ENCODE peak calls at places on chromosomes 11 and 22, in seven cellular contexts. R is HCT116, X is GM12878, T is H1, L is SK-N-SH, J is HepG2, Y is K562. V is an unnamed sample.

GRCh38 chr11:61333638-61334433 is 808 bp downstream of the TKFC start:
- DNase-seq in Y (no peak), J (no peak), T (no peak), X (no peak), R (no peak), L (peak), V (no peak)

GRCh38 chr11:68387840-68388239 is 72.7 kb upstream of the PPP6R3 start:
- DNase-seq in T (no peak), R (no peak), Y (no peak), L (no peak), X (no peak), J (no peak), V (no peak)

GRCh38 chr11:25566298-25567200 is 765.4 kb upstream of the ANO3 start:
- DNase-seq in X (no peak), Y (no peak), L (no peak), J (no peak), T (no peak), R (no peak), V (peak)

GRCh38 chr11:133943950-133944698 is 12.6 kb downstream of the IGSF9B start:
- DNase-seq in J (no peak), X (no peak), Y (no peak), L (no peak), T (no peak), R (no peak), V (no peak)

GRCh38 chr11:44191322-44192014 is 96.0 kb downstream of the EXT2 start:
- DNase-seq in X (no peak), T (no peak), Y (no peak), L (peak), J (no peak), R (no peak), V (no peak)

GRCh38 chr11:119615003-119615878 is 113.8 kb downstream of the NECTIN1 start:
- DNase-seq in J (peak), L (no peak), Y (no peak), X (peak), T (no peak), R (peak), V (no peak)

GRCh38 chr11:9646324-9646723 is 17.6 kb upstream of the SWAP70 start:
- DNase-seq in L (no peak), T (no peak), J (no peak), X (no peak), R (no peak), Y (no peak), V (no peak)

GRCh38 chr11:46680815-46681214 is 19.6 kb downstream of the ARHGAP1 start:
- DNase-seq in T (no peak), J (no peak), R (no peak), Y (no peak), X (no peak), L (no peak), V (no peak)

GRCh38 chr22:19962246-19962908 is 20.8 kb upstream of the TXNRD2 start:
- DNase-seq in L (peak), R (peak), Y (peak), X (no peak), T (peak), J (peak), V (peak)

GRCh38 chr11:72037554-72038311 is 39.0 kb downstream of the IL18BP start:
- DNase-seq in R (no peak), T (no peak), X (no peak), Y (no peak), J (no peak), L (no peak), V (no peak)

GRCh38 chr11:10588904-10589303 is 20.4 kb upstream of the LYVE1 start:
- DNase-seq in J (no peak), X (no peak), L (no peak), T (no peak), R (no peak), Y (peak), V (peak)

GRCh38 chr22:46054091-46054877 is 77.3 kb upstream of the WNT7B start:
- DNase-seq in Y (no peak), L (peak), J (no peak), T (no peak), R (no peak), X (no peak), V (no peak)

GRCh38 chr11:112297248-112297866 is 36.7 kb upstream of the PLET1 start:
- DNase-seq in R (no peak), L (no peak), T (no peak), X (no peak), Y (no peak), J (no peak), V (no peak)

GRCh38 chr22:22995166-22995565 is 75.2 kb upstream of the GNAZ start:
- DNase-seq in L (peak), R (no peak), T (no peak), Y (no peak), J (no peak), X (no peak), V (no peak)

GRCh38 chr11:8988329-8989234 is 15.2 kb downstream of the NRIP3 start:
- DNase-seq in X (no peak), L (no peak), T (no peak), J (no peak), Y (peak), R (no peak), V (no peak)

GRCh38 chr11:34599406-34599901 is 21.4 kb upstream of the EHF start:
- DNase-seq in T (no peak), J (peak), L (no peak), X (no peak), R (peak), Y (peak), V (no peak)

GRCh38 chr22:36197601-36198146 is 3.9 kb downstream of the APOL4 start:
- DNase-seq in T (no peak), R (no peak), J (no peak), X (no peak), Y (peak), L (peak), V (no peak)

GRCh38 chr11:6638437-6638836 is 17.2 kb downstream of the DCHS1 start:
- DNase-seq in J (no peak), X (no peak), Y (peak), T (no peak), L (no peak), R (no peak), V (peak)

GRCh38 chr11:78192911-78193341 is 4.2 kb downstream of the USP35 start:
- DNase-seq in T (no peak), L (no peak), J (no peak), Y (no peak), X (no peak), R (no peak), V (no peak)

GRCh38 chr11:64888761-64889511 is 10.5 kb upstream of the EHD1 start:
- DNase-seq in X (no peak), Y (peak), L (no peak), T (no peak), J (peak), R (no peak), V (no peak)

GRCh38 chr11:11408436-11409221 is 55.6 kb upstream of the CSNK2A3 start:
- DNase-seq in L (no peak), T (no peak), J (no peak), Y (no peak), X (no peak), R (no peak), V (no peak)

GRCh38 chr22:21760640-21761039 is 25.0 kb upstream of the YPEL1 start:
- DNase-seq in R (no peak), J (no peak), X (no peak), Y (no peak), T (no peak), L (no peak), V (no peak)
- TF ChIP-seq JUND in R (no peak), J (no peak), X (no peak), Y (no peak), T (no peak), L (no peak), V (no peak)

GRCh38 chr22:29478326-29479276 is 1.4 kb upstream of the NEFH start:
- DNase-seq in X (no peak), J (no peak), T (peak), Y (peak), R (no peak), L (peak), V (peak)
- TF ChIP-seq JUND in X (no peak), J (no peak), T (no peak), Y (no peak), R (no peak), L (no peak), V (no peak)

DNA sequence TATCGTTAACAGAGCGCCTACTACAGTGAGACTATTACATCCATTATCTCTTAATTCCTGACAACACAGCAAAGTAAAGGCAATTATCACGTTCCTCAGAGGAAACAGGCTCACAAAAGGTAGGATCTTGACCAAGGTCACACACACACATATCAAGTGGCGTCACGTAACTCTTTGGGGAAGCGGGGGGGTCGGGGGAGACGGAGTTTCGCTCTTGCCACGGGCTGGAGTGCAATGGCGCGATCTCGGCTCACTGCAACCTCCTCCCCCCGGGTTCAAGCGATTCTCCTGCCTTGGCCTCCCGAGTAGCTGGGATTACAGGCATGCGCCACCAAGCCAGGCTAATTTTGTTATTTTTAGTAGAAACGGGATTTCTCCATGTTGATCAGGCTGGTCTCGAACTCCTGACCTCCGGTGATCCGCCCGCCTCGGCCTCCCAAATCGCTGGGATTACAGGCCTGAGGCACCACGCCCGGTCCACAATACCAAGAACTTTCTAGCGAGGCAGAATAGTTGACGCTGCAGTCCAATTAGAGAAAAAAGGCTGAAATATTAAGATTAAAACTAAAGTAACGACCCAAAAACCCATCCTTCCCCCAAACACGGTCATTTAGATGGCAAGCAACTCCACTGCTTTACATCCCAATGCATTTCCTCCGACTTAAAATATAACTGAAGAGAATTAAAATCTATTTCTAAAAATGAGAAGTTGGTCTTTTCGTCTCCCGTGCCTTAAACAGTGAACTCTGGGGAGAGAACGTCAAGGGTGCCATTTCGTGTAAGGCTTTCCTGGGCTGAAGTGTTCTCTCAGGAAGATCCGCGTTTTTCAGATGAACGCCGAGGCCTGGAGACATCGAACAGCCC is 1.1 kb downstream of the DDX17 start:
- DNase-seq in L (peak), J (peak), R (no peak), X (no peak), Y (peak), T (no peak), V (peak)
- TF ChIP-seq JUND in L (no peak), J (no peak), R (no peak), X (no peak), Y (peak), T (no peak), V (no peak)

DNA sequence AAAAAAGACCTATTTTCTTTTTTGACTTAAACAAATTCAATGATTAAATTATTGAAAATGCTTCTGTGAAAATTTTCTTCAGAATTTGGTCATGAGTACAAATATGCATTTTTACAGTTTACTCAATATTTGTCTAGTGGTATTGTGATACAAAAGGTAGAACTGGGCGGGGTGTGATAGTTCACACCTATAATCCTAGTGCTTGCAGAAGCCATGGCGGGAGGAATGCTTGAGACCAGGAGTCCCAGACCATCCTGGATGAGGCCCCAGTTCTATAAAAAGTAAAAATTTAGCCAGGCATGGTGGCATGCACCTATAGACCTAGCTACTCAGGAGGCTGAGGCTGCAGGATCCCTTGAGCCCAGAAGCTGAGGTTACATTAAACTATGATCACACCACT is 90.6 kb downstream of the ARHGAP42 start:
- DNase-seq in Y (no peak), T (no peak), X (no peak), R (no peak), J (no peak), L (no peak), V (no peak)
- TF ChIP-seq JUND in Y (no peak), T (no peak), X (no peak), R (no peak), J (no peak), L (no peak), V (no peak)

GRCh38 chr11:123650901-123651300 is 3.5 kb downstream of the SCN3B start:
- DNase-seq in T (no peak), Y (no peak), R (no peak), J (no peak), L (no peak), X (no peak), V (no peak)

GRCh38 chr11:123659311-123659710 is 4.9 kb upstream of the SCN3B start:
- DNase-seq in Y (no peak), T (no peak), J (no peak), L (no peak), X (no peak), R (no peak), V (no peak)

GRCh38 chr11:123653997-123654565 is 343 bp downstream of the SCN3B start:
- DNase-seq in J (no peak), L (peak), R (no peak), T (peak), Y (peak), X (no peak), V (no peak)

GRCh38 chr11:123653405-123653996 is 923 bp downstream of the SCN3B start:
- DNase-seq in R (no peak), T (no peak), Y (no peak), L (no peak), X (no peak), J (no peak), V (no peak)

GRCh38 chr11:123654566-123655081 is at the start of gene SCN3B:
- DNase-seq in X (no peak), T (peak), J (peak), R (no peak), L (peak), Y (peak), V (no peak)
- TF ChIP-seq JUND in X (no peak), T (peak), J (no peak), R (no peak), L (no peak), Y (no peak), V (no peak)

GRCh38 chr11:3195251-3196160 is 23.1 kb downstream of the MRGPRG start:
- DNase-seq in X (no peak), T (peak), L (no peak), R (peak), Y (no peak), J (peak), V (peak)
- TF ChIP-seq JUND in X (no peak), T (no peak), L (no peak), R (no peak), Y (no peak), J (no peak), V (no peak)

DNA sequence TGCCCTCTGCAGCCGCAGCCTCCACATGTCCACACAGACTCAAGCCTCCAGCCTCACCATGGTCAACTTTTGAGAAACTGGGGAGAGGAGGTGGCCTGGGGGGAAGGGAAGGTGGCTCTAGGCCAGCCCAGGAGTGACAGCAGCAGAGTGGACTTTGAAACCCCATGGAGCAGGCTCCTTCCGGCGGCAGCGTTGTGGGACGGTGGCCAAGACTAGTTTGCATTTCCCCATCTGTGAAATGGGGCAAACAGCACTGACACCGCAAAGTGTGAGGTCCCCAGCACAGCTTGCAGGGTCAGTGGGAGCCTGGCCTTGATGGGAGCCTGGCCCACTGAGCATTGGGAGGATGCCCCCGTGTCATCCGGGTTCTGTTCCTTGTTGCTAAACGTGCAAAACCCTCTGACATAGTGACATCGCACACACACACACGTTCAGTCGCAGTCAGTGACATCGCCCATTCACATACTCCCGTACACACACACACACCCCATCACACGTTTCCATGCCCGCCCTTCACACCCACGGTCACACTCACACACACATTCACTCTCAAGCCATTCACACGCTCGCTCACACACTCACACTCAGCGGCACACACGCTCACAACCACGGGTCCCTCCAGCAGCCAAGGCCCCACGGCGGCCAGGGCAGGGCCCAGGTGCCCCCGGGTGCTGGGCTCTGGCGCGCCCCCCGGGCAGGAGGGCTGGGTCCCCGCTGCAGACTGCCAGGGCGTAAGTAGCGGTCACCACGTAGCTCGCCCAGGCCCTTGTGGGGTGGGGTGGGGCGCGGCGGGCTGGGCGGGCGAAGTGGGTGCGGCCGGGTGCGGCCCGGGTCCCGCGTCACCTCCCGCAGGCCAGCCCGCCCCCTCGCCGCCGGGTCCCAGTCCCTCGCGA is 578 bp downstream of the CYB5R3 start:
- DNase-seq in X (no peak), R (no peak), Y (peak), L (no peak), J (peak), T (no peak), V (peak)
- TF ChIP-seq JUND in X (no peak), R (no peak), Y (no peak), L (no peak), J (no peak), T (no peak), V (no peak)

DNA sequence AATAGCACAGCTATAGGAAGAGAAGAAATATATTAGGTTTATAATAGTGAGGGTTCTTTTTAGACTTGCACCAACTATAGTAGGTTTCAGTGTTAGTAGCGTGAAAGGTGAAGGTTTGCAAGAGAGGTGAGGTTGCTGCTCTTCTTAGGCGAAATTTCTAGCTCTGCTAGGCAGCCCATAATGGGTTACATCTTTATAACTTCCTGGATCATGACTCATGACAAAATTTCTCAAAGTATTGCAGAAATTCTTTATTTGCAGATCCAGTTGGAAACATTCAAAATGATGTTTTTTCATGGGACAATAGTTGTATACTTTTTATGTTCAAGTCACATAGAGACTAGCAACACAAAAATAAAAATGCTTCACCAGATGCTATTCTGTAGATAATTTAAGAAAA is 260.0 kb downstream of the SOX6 start:
- DNase-seq in T (no peak), L (no peak), X (no peak), Y (no peak), R (no peak), J (no peak), V (no peak)
- TF ChIP-seq JUND in T (no peak), L (no peak), X (no peak), Y (no peak), R (no peak), J (no peak), V (no peak)

GRCh38 chr22:44546686-44547310 is 48.8 kb upstream of the RTL6 start:
- DNase-seq in Y (no peak), J (no peak), X (no peak), L (no peak), R (no peak), T (no peak), V (no peak)
- TF ChIP-seq JUND in Y (no peak), J (no peak), X (no peak), L (no peak), R (no peak), T (no peak), V (no peak)

GRCh38 chr11:2774173-2775082 is 74.6 kb upstream of the KCNQ1OT1 start:
- DNase-seq in L (no peak), T (no peak), Y (no peak), R (no peak), J (no peak), X (no peak), V (no peak)
- TF ChIP-seq JUND in L (no peak), T (no peak), Y (no peak), R (no peak), J (no peak), X (no peak), V (no peak)